ENCODE peak calls at places on chromosomes 6 and 20, in five cellular contexts. K is H1, Y is H9, D is IMR-90, E is neuronal stem cell. S is an unnamed sample.

GRCh38 chr6:41373919-41374617 is 38.7 kb downstream of the NCR2 start:
- DNase-seq in E (peak), K (no peak), D (no peak), Y (peak), S (peak)

GRCh38 chr6:41896280-41896679 is 1.1 kb upstream of the USP49 start:
- DNase-seq in K (no peak), D (no peak), E (no peak), Y (no peak), S (no peak)

GRCh38 chr6:109117346-109118035 is 22.2 kb downstream of the CEP57L1 start:
- DNase-seq in Y (no peak), E (no peak), K (no peak), D (no peak), S (no peak)

GRCh38 chr6:4323322-4323721 is 187.9 kb upstream of the ECI2 start:
- DNase-seq in K (no peak), E (no peak), Y (no peak), D (no peak), S (peak)

GRCh38 chr6:167416676-167417430 is 92.0 kb downstream of the TTLL2 start:
- DNase-seq in E (no peak), Y (no peak), D (no peak), K (no peak), S (no peak)

GRCh38 chr6:45310118-45310788 is 17.9 kb upstream of the RUNX2 start:
- DNase-seq in D (no peak), K (no peak), E (no peak), Y (peak), S (peak)

GRCh38 chr6:149933461-149933860 is 8.4 kb upstream of the ULBP2 start:
- DNase-seq in K (no peak), E (no peak), D (no peak), Y (no peak), S (no peak)

GRCh38 chr6:36387440-36388303 is at the start of gene ETV7:
- DNase-seq in K (no peak), Y (peak), D (peak), E (no peak), S (no peak)

GRCh38 chr20:62710886-62711702 is 2.5 kb downstream of the NTSR1 start:
- DNase-seq in E (no peak), Y (no peak), K (no peak), D (peak), S (no peak)

DNA sequence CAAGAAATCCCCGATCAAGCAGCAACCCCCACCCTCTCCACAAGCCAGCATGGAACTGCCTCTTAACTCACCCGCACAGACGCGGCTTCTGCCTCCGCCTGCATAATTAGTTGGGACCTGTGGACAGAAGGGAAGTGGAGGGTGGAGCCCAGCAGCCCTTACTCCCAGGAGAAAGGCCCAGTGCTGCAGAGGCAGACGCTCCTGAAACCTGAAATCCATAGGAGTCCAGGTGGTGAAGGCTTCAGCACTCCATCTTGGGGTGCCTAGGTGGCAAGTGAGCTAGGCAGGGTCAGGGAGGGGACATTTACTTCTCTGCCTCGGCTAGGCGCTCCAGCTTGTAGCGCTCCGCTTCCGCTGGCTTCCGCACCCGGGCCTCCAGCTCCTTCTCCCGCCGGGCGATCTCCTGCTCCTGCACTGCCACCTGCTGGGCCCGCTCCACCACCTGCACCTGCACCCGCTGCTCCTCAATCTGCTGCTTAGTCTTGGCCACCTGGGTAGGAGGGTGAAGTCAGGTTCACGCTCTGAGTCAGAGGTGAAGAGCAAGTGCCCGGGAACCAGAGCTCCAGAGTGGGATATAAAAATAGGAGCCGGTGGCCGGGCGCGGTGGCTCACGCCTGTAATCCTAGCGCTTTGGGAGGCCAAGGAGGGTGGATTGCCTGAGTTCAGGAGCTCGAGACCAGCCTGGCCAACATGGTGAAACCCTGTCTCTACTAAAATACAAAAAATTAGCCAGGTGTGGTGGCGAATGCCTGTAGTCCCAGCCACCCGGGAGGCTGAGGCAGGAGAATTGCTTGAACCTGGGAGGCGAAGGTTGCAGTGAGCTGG is 10.7 kb downstream of the TUBB start:
- DNase-seq in D (peak), E (no peak), Y (peak), K (no peak), S (peak)
- H3K18ac ChIP-seq in D (no peak), E (no peak), Y (no peak), K (no peak), S (no peak)

DNA sequence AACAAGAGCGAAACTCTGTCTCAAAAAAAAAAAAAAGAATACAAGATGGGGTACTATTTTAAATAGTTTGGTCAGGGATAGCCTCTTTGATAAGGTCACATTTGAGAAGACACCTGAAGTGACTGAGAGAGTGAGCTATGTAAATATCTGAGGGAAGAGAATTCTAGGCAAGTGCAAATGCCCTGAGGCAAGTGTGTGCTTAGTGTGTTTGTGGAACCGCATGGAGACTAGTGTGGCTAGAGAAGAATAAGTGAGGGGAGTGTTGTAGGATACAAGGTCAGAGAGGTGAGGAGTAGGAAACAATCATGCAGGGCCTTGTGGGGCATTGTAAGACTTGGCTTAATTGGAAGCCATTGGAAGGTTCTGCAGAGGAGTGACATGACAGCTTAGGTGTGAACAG is 3.4 kb downstream of the RSPH9 start:
- DNase-seq in Y (no peak), K (no peak), D (no peak), E (no peak), S (no peak)
- H3K18ac ChIP-seq in Y (no peak), K (no peak), D (no peak), E (no peak), S (no peak)

GRCh38 chr6:73564578-73565345 is 43.9 kb upstream of the EEF1A1 start:
- DNase-seq in D (no peak), Y (no peak), E (no peak), K (no peak), S (no peak)
- H3K18ac ChIP-seq in D (peak), Y (no peak), E (peak), K (no peak), S (peak)

GRCh38 chr6:35048631-35049083 is 92.5 kb downstream of the TCP11 start:
- DNase-seq in E (no peak), D (peak), K (no peak), Y (peak), S (peak)
- H3K18ac ChIP-seq in E (peak), D (peak), K (peak), Y (peak), S (no peak)

GRCh38 chr6:47479874-47480273 is 2.3 kb downstream of the CD2AP start:
- DNase-seq in E (no peak), Y (no peak), K (no peak), D (no peak), S (no peak)

GRCh38 chr6:47476794-47477496 is 644 bp upstream of the CD2AP start:
- DNase-seq in Y (no peak), D (no peak), E (no peak), K (no peak), S (no peak)

GRCh38 chr6:47477497-47478232 is at the start of gene CD2AP:
- DNase-seq in E (peak), D (peak), K (peak), Y (peak), S (peak)

GRCh38 chr6:47479156-47479541 is 1.6 kb downstream of the CD2AP start:
- DNase-seq in Y (no peak), D (peak), K (no peak), E (no peak), S (no peak)

DNA sequence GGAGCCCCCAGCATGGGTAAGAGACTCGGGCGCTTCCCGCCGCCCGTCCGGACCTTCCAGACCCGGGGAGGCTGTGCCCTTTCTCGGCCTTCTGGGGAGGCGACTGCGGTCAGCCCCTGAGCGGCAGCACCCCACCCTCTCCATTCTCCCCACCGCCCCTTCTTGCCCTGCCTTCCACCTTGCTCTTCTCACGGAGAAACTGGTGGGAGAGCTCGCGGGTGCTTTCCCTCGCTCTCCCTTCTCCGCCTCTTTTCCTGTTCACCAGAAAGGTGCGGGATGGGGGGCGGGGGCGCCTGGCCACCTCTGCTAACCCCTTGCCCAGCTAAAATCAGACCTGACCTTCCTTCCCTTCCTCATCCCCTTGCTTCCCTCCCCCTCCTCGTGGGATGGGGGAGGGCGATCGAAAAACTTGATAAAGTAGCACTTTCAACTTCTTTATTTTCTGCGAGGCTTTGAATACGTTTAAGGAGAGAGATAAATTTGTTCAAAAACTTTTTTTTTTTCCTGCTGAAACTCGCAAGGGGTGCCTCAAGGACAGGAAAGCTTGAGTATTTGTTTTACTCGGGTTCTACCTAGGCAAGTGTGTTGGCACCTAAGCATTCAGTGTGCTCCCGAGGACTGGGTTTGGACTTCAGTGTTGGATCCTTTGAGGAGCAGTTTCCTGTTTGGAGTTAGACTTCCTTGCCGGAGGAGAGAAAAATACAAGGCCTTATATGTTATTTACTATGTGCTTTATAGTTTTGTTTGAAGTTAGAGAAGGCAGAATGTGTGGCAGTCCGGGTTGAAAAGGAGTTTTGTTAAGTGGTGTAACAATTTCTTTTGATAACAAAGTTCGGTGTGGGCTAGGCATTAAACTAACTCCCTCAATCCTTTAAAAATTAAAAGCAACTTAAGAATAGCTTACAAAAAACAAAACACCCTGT is 905 bp downstream of the CD2AP start:
- DNase-seq in K (no peak), Y (no peak), E (no peak), D (peak), S (peak)
- H3K18ac ChIP-seq in K (peak), Y (peak), E (peak), D (peak), S (peak)

GRCh38 chr6:52653151-52653550 is 17.8 kb upstream of the TMEM14A start:
- DNase-seq in Y (no peak), K (no peak), D (no peak), E (no peak), S (no peak)
- H3K18ac ChIP-seq in Y (no peak), K (no peak), D (no peak), E (no peak), S (no peak)

GRCh38 chr20:57076951-57077350 is 189.5 kb downstream of the BMP7 start:
- DNase-seq in D (no peak), E (no peak), K (no peak), Y (no peak), S (no peak)
- H3K18ac ChIP-seq in D (no peak), E (no peak), K (no peak), Y (no peak), S (no peak)

S was measured in mesendoderm.